ENCODE peak calls at places on chromosomes 1 and 21, in nine cellular contexts. R is IMR-90, I is upper lobe of left lung, J is H54, F is heart left ventricle, P is A549, T is uterus, Q is suprapubic skin, V is GM12878. M is an unnamed sample.

GRCh38 chr1:19011832-19012231 is 55.4 kb upstream of the IFFO2 start:
- DNase-seq in F (no peak), R (no peak), I (no peak), V (no peak), J (no peak), T (no peak), Q (no peak), P (no peak), M (peak)

GRCh38 chr1:223106856-223107255 is 36.2 kb downstream of the TLR5 start:
- DNase-seq in I (no peak), F (no peak), Q (no peak), R (no peak), J (no peak), T (no peak), V (no peak), P (no peak), M (no peak)

GRCh38 chr1:218886472-218886871 is 287.2 kb upstream of the LYPLAL1 start:
- DNase-seq in V (no peak), F (peak), P (no peak), J (no peak), Q (no peak), R (peak), I (no peak), T (peak), M (no peak)

GRCh38 chr1:243841507-243841906 is 8.5 kb downstream of the AKT3 start:
- DNase-seq in Q (no peak), F (no peak), T (no peak), J (no peak), V (no peak), P (no peak), R (peak), I (no peak), M (no peak)

GRCh38 chr1:65059930-65060538 is 88.0 kb upstream of the AK4 start:
- DNase-seq in F (no peak), Q (no peak), T (no peak), R (peak), P (peak), V (no peak), J (no peak), I (no peak), M (no peak)

GRCh38 chr1:77958391-77958790 is 20.5 kb downstream of the FUBP1 start:
- DNase-seq in R (no peak), V (no peak), Q (no peak), I (no peak), T (no peak), F (no peak), P (no peak), J (no peak), M (no peak)

GRCh38 chr1:236064674-236065508 is at the start of gene NID1:
- DNase-seq in Q (peak), V (no peak), I (peak), T (peak), P (peak), F (peak), J (peak), R (peak), M (peak)

GRCh38 chr1:169312084-169312954 is 55.3 kb downstream of the NME7 start:
- DNase-seq in P (peak), J (peak), I (peak), T (no peak), R (peak), F (no peak), Q (no peak), V (peak), M (no peak)

GRCh38 chr1:114695430-114696093 is at the start of gene AMPD1:
- DNase-seq in I (no peak), T (no peak), V (no peak), F (no peak), Q (no peak), J (no peak), R (peak), P (no peak), M (no peak)

GRCh38 chr1:155006601-155007101 is 4.0 kb downstream of the ZBTB7B start:
- DNase-seq in R (no peak), V (no peak), J (no peak), T (no peak), Q (no peak), P (no peak), I (peak), F (peak), M (no peak)

GRCh38 chr1:2928733-2929325 is 92.4 kb upstream of the ACTRT2 start:
- DNase-seq in P (no peak), J (no peak), Q (no peak), V (no peak), I (no peak), T (no peak), R (no peak), F (no peak), M (no peak)

GRCh38 chr21:31038376-31038775 is at the start of gene KRTAP19-8:
- DNase-seq in R (no peak), P (no peak), F (no peak), T (no peak), Q (no peak), J (no peak), I (no peak), V (no peak), M (no peak)

GRCh38 chr1:192879416-192879815 is 70.6 kb downstream of the RGS2 start:
- DNase-seq in R (peak), V (no peak), P (no peak), I (no peak), Q (no peak), F (no peak), J (no peak), T (no peak), M (no peak)

GRCh38 chr1:20184481-20184900 is 1.4 kb upstream of the UBXN10 start:
- DNase-seq in F (no peak), J (no peak), T (no peak), I (no peak), R (no peak), Q (no peak), P (no peak), V (no peak), M (no peak)

GRCh38 chr1:3476666-3477065 is 22.2 kb downstream of the ARHGEF16 start:
- DNase-seq in P (no peak), F (no peak), Q (no peak), J (no peak), V (no peak), R (no peak), I (no peak), T (no peak), M (no peak)

GRCh38 chr21:36065497-36066036 is 4.3 kb upstream of the CBR1 start:
- DNase-seq in R (peak), F (no peak), Q (no peak), T (no peak), J (peak), P (no peak), V (no peak), I (no peak), M (no peak)

GRCh38 chr1:20621012-20621411 is 12.2 kb upstream of the PINK1 start:
- DNase-seq in I (no peak), T (no peak), F (no peak), P (no peak), R (no peak), V (no peak), J (no peak), Q (no peak), M (no peak)

GRCh38 chr1:25912076-25912831 is 6.0 kb upstream of the STMN1 start:
- DNase-seq in R (peak), Q (no peak), F (no peak), V (no peak), T (no peak), P (no peak), I (no peak), J (peak), M (no peak)

GRCh38 chr1:8374812-8375211 is 56.9 kb downstream of the SLC45A1 start:
- DNase-seq in F (no peak), V (no peak), T (peak), R (peak), J (no peak), I (no peak), Q (no peak), P (peak), M (peak)

GRCh38 chr21:46206163-46207005 is 22.1 kb upstream of the SPATC1L start:
- DNase-seq in Q (peak), P (no peak), R (no peak), T (no peak), J (no peak), I (no peak), V (no peak), F (no peak), M (no peak)

GRCh38 chr1:147757015-147757990 is 3.1 kb downstream of the GJA5 start:
- DNase-seq in V (no peak), T (no peak), I (peak), Q (no peak), P (no peak), F (no peak), R (no peak), J (no peak), M (peak)

GRCh38 chr1:61204528-61204927 is 122.2 kb downstream of the NFIA start:
- DNase-seq in V (no peak), F (no peak), J (no peak), I (no peak), Q (no peak), P (no peak), T (no peak), R (no peak), M (no peak)

GRCh38 chr1:115051850-115052249 is 22.2 kb downstream of the TSHB start:
- DNase-seq in P (no peak), I (no peak), F (no peak), T (no peak), Q (no peak), R (no peak), V (no peak), J (no peak), M (no peak)

GRCh38 chr1:74971982-74972381 is 162.2 kb upstream of the LHX8 start:
- DNase-seq in R (no peak), J (no peak), I (no peak), P (no peak), V (no peak), T (no peak), Q (no peak), F (no peak), M (no peak)

GRCh38 chr1:170032531-170033295 is 41.8 kb downstream of the KIFAP3 start:
- DNase-seq in J (no peak), T (no peak), V (no peak), R (peak), P (no peak), Q (no peak), I (no peak), F (no peak), M (no peak)

GRCh38 chr1:155003766-155004351 is 1.3 kb downstream of the ZBTB7B start:
- DNase-seq in F (peak), R (peak), T (peak), I (peak), Q (no peak), V (no peak), J (peak), P (no peak), M (no peak)

GRCh38 chr1:186442651-186443114 is 18.2 kb downstream of the PDC start:
- DNase-seq in J (no peak), F (no peak), R (peak), T (no peak), I (no peak), Q (no peak), V (no peak), P (no peak), M (no peak)

GRCh38 chr1:92184632-92185031 is 33.1 kb upstream of the C1orf146 start:
- DNase-seq in J (no peak), T (no peak), V (no peak), F (no peak), I (no peak), R (peak), P (no peak), Q (no peak), M (no peak)

GRCh38 chr1:96329121-96329520 is 392.5 kb upstream of the PTBP2 start:
- DNase-seq in J (no peak), V (no peak), I (no peak), P (no peak), R (peak), F (no peak), T (no peak), Q (no peak), M (no peak)

GRCh38 chr21:40185208-40185607 is 318.0 kb downstream of the PCP4 start:
- DNase-seq in P (no peak), J (no peak), R (no peak), T (no peak), I (no peak), V (no peak), Q (no peak), F (no peak), M (no peak)

GRCh38 chr1:67359592-67359991 is 51.9 kb downstream of the IL12RB2 start:
- DNase-seq in P (no peak), R (no peak), V (no peak), Q (no peak), I (no peak), J (no peak), T (no peak), F (no peak), M (no peak)

GRCh38 chr1:29602203-29602602 is 365.9 kb downstream of the PTPRU start:
- DNase-seq in J (no peak), F (no peak), R (no peak), T (no peak), V (no peak), Q (no peak), I (no peak), P (no peak), M (no peak)

GRCh38 chr1:2231667-2232254 is 3.6 kb downstream of the SKI start:
- DNase-seq in J (no peak), I (peak), Q (peak), F (peak), V (no peak), P (no peak), T (peak), R (peak), M (no peak)

GRCh38 chr1:109975718-109976117 is 8.8 kb upstream of the AHCYL1 start:
- DNase-seq in T (no peak), F (no peak), J (peak), P (no peak), I (no peak), Q (no peak), V (no peak), R (peak), M (no peak)

GRCh38 chr1:110635434-110635833 is 29.3 kb upstream of the KCNA2 start:
- DNase-seq in J (no peak), R (no peak), Q (no peak), P (no peak), T (no peak), I (no peak), V (no peak), F (no peak), M (no peak)

GRCh38 chr1:184669400-184669799 is 85.3 kb downstream of the EDEM3 start:
- DNase-seq in R (no peak), Q (no peak), V (no peak), F (no peak), T (no peak), P (no peak), I (no peak), J (no peak), M (no peak)

GRCh38 chr1:108881369-108881768 is 4.6 kb downstream of the GPSM2 start:
- DNase-seq in P (no peak), J (no peak), Q (no peak), F (no peak), V (no peak), R (peak), I (no peak), T (no peak), M (no peak)

GRCh38 chr21:42080788-42081083 is 9.6 kb downstream of the UMODL1 start:
- DNase-seq in J (no peak), F (no peak), R (peak), Q (no peak), I (no peak), T (peak), V (no peak), P (no peak), M (no peak)

GRCh38 chr1:43688594-43689000 is 18.7 kb upstream of the ST3GAL3 start:
- DNase-seq in I (no peak), P (no peak), J (peak), R (peak), Q (no peak), V (no peak), F (no peak), T (no peak), M (no peak)

DNA sequence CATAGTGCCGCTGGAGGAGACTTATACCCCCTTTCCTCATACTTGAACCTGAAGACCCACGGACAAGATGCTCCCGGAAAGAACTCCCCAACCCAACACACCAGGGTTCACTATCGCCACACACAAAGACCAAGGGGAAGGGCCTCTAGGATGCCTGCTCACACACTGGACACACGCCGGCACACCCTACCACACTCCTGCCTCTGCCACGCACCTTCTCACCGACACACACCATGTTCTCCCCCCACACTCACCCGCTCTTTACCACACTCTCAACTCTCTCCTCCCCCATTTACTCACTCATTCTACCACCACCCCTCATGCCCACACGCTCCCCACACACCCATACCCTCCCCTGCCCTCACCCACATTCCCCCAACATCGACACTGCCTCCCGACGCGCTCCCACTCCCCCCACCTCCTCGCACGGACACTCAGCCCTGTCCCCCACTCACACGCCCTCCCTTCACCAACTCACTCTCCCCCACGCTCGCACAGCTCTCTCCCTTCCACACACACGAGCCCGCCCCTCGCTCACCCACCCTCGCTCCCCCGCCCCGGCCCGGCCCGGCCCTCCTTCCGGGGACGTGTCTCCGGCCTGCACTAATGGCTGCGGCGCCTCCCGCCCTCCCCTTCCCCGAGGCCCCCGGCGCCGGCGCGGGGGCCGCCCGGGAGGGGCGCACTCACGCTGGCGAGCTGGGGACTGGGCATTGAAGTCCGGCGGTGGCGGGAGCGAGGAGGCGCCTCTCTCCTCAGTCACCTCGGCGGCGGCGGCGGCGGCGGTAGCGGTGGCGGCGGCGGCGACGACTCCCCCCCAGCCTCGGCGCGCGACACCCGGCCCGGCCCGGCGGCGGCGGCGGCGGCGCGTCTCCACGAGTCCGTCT is 626 bp downstream of the PTP4A2 start:
- DNase-seq in T (peak), R (peak), Q (peak), J (peak), V (no peak), P (no peak), I (peak), F (peak), M (peak)
- TF ChIP-seq POLR2A in T (no peak), R (peak), Q (no peak), J (peak), V (peak), P (no peak), I (no peak), F (no peak), M (no peak)

GRCh38 chr21:39109163-39109530 is 74.1 kb downstream of the PSMG1 start:
- DNase-seq in J (no peak), P (no peak), I (no peak), R (no peak), V (no peak), F (no peak), T (no peak), Q (no peak), M (no peak)
- TF ChIP-seq POLR2A in J (no peak), P (no peak), I (no peak), R (no peak), V (no peak), F (no peak), T (no peak), Q (no peak), M (no peak)

GRCh38 chr1:966135-966602 is at the start of gene PLEKHN1:
- DNase-seq in Q (no peak), P (no peak), R (peak), I (peak), V (no peak), F (no peak), J (peak), T (no peak), M (no peak)

GRCh38 chr1:965526-966134 is 652 bp upstream of the PLEKHN1 start:
- DNase-seq in T (no peak), P (no peak), F (no peak), V (no peak), R (no peak), I (no peak), Q (no peak), J (no peak), M (no peak)

GRCh38 chr1:967466-968343 is 1.4 kb downstream of the PLEKHN1 start:
- DNase-seq in R (no peak), T (no peak), F (peak), I (no peak), P (no peak), Q (no peak), J (no peak), V (no peak), M (no peak)

GRCh38 chr1:964691-965525 is 1.4 kb upstream of the PLEKHN1 start:
- DNase-seq in P (no peak), I (no peak), Q (no peak), T (no peak), J (no peak), R (no peak), V (no peak), F (no peak), M (no peak)

GRCh38 chr1:966603-967295 is 467 bp downstream of the PLEKHN1 start:
- DNase-seq in T (peak), R (peak), Q (no peak), V (no peak), J (peak), P (peak), I (peak), F (peak), M (peak)
- TF ChIP-seq POLR2A in T (no peak), R (peak), Q (no peak), V (peak), J (no peak), P (peak), I (no peak), F (no peak), M (no peak)

GRCh38 chr21:44938976-44939531 is 775 bp upstream of the SLX9 start:
- DNase-seq in J (no peak), I (no peak), Q (peak), P (no peak), T (no peak), V (no peak), R (no peak), F (no peak), M (peak)

GRCh38 chr21:44941567-44941966 is 1.7 kb downstream of the SLX9 start:
- DNase-seq in I (no peak), T (no peak), R (no peak), Q (peak), J (no peak), V (no peak), F (no peak), P (no peak), M (peak)

GRCh38 chr21:44942566-44942965 is 2.7 kb downstream of the SLX9 start:
- DNase-seq in R (no peak), J (no peak), Q (no peak), F (no peak), I (no peak), V (no peak), P (no peak), T (no peak), M (no peak)

GRCh38 chr21:44940116-44940631 is 345 bp downstream of the SLX9 start:
- DNase-seq in J (peak), T (no peak), P (no peak), Q (peak), V (no peak), R (no peak), I (no peak), F (no peak), M (no peak)

DNA sequence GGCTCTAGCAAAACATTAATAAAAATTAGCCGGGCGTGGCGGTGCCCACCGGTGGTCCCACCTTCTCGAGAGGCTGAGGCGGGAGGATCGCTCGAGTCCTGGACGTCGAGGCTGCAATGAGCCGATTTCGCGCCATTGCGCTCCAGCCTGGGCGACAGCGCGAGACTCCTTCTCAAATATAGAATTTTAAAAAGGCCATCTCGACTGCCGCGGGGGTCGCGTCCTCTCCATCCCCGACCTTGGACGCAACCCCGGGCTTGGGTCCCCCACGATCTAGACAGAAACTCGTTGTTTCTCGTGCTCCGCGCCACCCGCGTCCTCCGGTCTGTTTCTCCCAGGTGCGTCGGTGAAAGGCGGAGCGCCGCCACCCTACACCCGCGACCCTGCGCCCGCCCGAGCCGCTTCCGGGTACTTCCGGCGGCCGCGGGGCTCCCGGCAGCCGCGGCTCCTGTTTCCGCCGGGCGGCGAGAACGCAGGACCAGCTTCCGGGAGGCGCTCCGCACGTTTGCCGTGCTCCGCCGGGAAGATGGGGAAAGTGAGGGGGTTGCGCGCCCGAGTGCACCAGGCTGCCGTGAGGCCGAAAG is at the start of gene SLX9:
- DNase-seq in F (peak), T (peak), P (peak), J (peak), I (peak), V (no peak), R (peak), Q (peak), M (peak)
- TF ChIP-seq POLR2A in F (no peak), T (no peak), P (peak), J (peak), I (peak), V (peak), R (no peak), Q (no peak), M (peak)

GRCh38 chr1:63322248-63322943 is at the start of gene FOXD3:
- DNase-seq in P (peak), Q (peak), F (no peak), J (peak), T (peak), V (no peak), R (peak), I (peak), M (peak)
- TF ChIP-seq POLR2A in P (no peak), Q (no peak), F (no peak), J (no peak), T (no peak), V (no peak), R (no peak), I (no peak), M (no peak)

GRCh38 chr1:95233321-95233736 is 681 bp upstream of the RWDD3 start:
- DNase-seq in F (peak), J (peak), Q (no peak), R (peak), V (no peak), T (peak), P (peak), I (peak), M (peak)
- TF ChIP-seq POLR2A in F (no peak), J (no peak), Q (no peak), R (no peak), V (no peak), T (no peak), P (no peak), I (no peak), M (no peak)

GRCh38 chr1:6519935-6520621 is 28.6 kb upstream of the PLEKHG5 start:
- DNase-seq in F (no peak), I (no peak), J (peak), V (no peak), R (peak), T (no peak), P (no peak), Q (no peak), M (peak)
- TF ChIP-seq POLR2A in F (no peak), I (no peak), J (no peak), V (no peak), R (no peak), T (no peak), P (no peak), Q (no peak), M (no peak)

M was measured in breast epithelium.